ENCODE peak calls at places on chromosomes 5 and 9, in four cellular contexts. F is brain microvascular endothelial cell, C is heart left ventricle, T is endothelial cell of umbilical vein. J is an unnamed sample.

GRCh38 chr9:134192951-134193731 is 28.8 kb upstream of the RNU6ATAC start:
- DNase-seq in T (no peak), C (no peak), F (no peak), J (no peak)

GRCh38 chr5:145804701-145805100 is 30.4 kb downstream of the PRELID2 start:
- DNase-seq in T (no peak), F (no peak), C (no peak), J (no peak)

GRCh38 chr9:127832248-127832647 is 22.2 kb downstream of the ENG start:
- DNase-seq in F (no peak), T (no peak), C (no peak), J (no peak)

GRCh38 chr9:137089232-137089947 is 2.6 kb downstream of the MAN1B1 start:
- DNase-seq in F (no peak), C (no peak), T (no peak), J (no peak)

GRCh38 chr9:113456235-113456634 is 7.3 kb upstream of the RGS3 start:
- DNase-seq in C (no peak), F (no peak), T (no peak), J (no peak)

GRCh38 chr5:86929123-86929766 is 311.5 kb downstream of the COX7C start:
- DNase-seq in F (no peak), T (no peak), C (no peak), J (no peak)

GRCh38 chr5:108079754-108080153 is 302.1 kb downstream of the FBXL17 start:
- DNase-seq in T (no peak), C (no peak), F (no peak), J (no peak)

GRCh38 chr9:17810293-17810692 is 231.4 kb downstream of the SH3GL2 start:
- DNase-seq in C (no peak), T (no peak), F (no peak), J (no peak)

GRCh38 chr5:125551246-125551645 is 804.8 kb upstream of the ZNF608 start:
- DNase-seq in C (no peak), F (no peak), T (no peak), J (no peak)

GRCh38 chr9:87350915-87351314 is 146.8 kb upstream of the DAPK1 start:
- DNase-seq in C (no peak), F (peak; percentile 60), T (no peak), J (no peak)

GRCh38 chr9:86099695-86100364 is 472 bp upstream of the GOLM1 start:
- DNase-seq in T (peak; percentile 50), F (peak; percentile 63), C (peak; percentile 28), J (no peak)

GRCh38 chr5:34699155-34700077 is 43.3 kb downstream of the RAI14 start:
- DNase-seq in T (no peak), C (no peak), F (no peak), J (no peak)

GRCh38 chr5:122401991-122402710 is 90.1 kb downstream of the SNCAIP start:
- DNase-seq in F (no peak), T (no peak), C (no peak), J (no peak)

GRCh38 chr9:98881836-98882568 is 61.7 kb upstream of the COL15A1 start:
- DNase-seq in T (no peak), C (no peak), F (no peak), J (no peak)

GRCh38 chr5:72378636-72379289 is 58.6 kb downstream of the PTCD2 start:
- DNase-seq in C (no peak), T (peak; percentile 96), F (peak; percentile 82), J (no peak)

GRCh38 chr9:114929166-114929565 is 1.2 kb downstream of the TNFSF8 start:
- DNase-seq in C (no peak), F (no peak), T (no peak), J (no peak)

GRCh38 chr5:33576726-33577620 is 136.2 kb downstream of the TARS1 start:
- DNase-seq in F (no peak), C (peak; percentile 23), T (no peak), J (no peak)

GRCh38 chr5:2889946-2890475 is 138.5 kb upstream of the IRX2 start:
- DNase-seq in F (no peak), C (no peak), T (no peak), J (no peak)

DNA sequence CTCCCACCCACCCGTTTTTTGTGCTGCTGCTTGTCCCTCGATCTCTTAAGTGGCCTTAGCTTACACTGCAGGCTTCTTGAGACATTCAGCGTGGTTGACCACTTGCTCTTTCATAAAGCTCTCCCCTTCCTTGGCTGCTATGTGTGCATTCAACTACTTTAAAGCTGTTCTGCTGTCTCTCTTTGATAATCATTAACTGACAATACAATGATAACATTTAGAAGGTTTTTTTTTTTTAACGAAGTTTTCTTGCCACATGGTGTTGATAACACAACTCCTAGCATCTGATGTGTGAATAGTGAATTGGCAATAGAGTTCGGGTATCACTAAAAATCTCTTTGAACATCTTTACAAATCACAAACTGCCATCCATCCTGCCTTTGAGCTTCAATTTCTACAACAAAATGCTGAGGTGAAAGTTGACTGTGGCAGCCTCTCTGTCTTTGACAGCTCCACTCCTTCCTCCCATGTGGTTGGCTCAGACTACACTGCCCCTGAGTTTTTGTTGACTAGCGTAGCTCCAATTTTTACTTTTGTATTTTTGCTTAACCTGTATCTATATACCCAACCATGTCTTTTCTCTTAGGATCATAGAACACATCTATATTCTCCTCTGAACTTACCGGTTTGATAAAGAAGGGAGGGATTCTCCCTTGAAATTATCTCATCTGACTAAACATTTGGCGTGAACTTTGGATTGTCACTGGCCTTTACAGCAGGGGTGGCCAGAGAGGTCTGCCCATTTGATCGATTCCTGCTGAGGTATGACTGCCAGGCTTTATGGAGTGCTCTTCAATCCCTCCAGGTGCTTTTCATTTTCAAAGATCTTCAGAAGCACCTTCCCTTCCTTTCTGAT is 409.4 kb upstream of the CD180 start:
- DNase-seq in F (no peak), T (no peak), C (no peak), J (no peak)
- H3K4me3 ChIP-seq in F (no peak overlapping the region), T (no peak overlapping the region), C (no peak overlapping the region), J (no peak overlapping the region)

GRCh38 chr9:16579872-16580432 is 290.5 kb downstream of the BNC2 start:
- DNase-seq in T (no peak), C (no peak), F (no peak), J (no peak)

GRCh38 chr9:16571127-16571848 is 299.2 kb downstream of the BNC2 start:
- DNase-seq in F (no peak), C (no peak), T (no peak), J (no peak)

GRCh38 chr9:16575142-16575877 is 295.2 kb downstream of the BNC2 start:
- DNase-seq in F (no peak), T (peak; percentile 17), C (no peak), J (no peak)

GRCh38 chr9:16572005-16572727 is 298.3 kb downstream of the BNC2 start:
- DNase-seq in F (no peak), C (no peak), T (no peak), J (no peak)

DNA sequence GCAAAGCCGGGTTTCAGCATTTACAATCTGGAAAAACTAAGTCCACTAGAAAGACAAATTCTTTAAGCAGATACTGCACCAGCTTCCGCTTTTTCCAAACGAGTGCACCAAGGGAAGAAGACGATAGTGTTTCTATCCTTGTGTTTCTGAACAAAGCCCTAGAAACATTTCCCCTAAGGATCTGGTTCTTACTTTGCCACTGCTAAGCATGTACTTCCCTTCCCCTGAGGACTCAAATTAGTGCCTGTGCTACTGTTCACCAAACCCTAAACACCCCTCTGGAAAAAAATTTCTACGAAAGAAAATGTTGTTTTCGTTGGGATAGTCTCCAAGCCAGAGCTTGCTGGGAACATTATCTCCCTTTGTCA is 294.6 kb downstream of the BNC2 start:
- DNase-seq in C (no peak), F (no peak), T (no peak), J (no peak)
- TF ChIP-seq CTCF in C (no peak), F (no peak), T (no peak), J (no peak)

GRCh38 chr5:141611289-141611688 is 7.5 kb downstream of the DIAPH1 start:
- DNase-seq in C (no peak), T (no peak), F (no peak), J (no peak)

GRCh38 chr5:141608557-141608956 is 10.2 kb downstream of the DIAPH1 start:
- DNase-seq in C (no peak), F (no peak), T (no peak), J (no peak)

GRCh38 chr5:141605523-141606277 is 13.1 kb downstream of the DIAPH1 start:
- DNase-seq in F (peak; percentile 92), T (peak; percentile 88), C (peak; percentile 63), J (peak; percentile 89)

GRCh38 chr5:141609044-141609443 is 9.8 kb downstream of the DIAPH1 start:
- DNase-seq in F (no peak), T (no peak), C (no peak), J (no peak)

GRCh38 chr5:141608046-141608445 is 10.8 kb downstream of the DIAPH1 start:
- DNase-seq in F (no peak), T (no peak), C (no peak), J (no peak)
- H3K4me3 ChIP-seq in F (no peak overlapping the region), T (no peak overlapping the region), C (no peak overlapping the region), J (no peak overlapping the region)

DNA sequence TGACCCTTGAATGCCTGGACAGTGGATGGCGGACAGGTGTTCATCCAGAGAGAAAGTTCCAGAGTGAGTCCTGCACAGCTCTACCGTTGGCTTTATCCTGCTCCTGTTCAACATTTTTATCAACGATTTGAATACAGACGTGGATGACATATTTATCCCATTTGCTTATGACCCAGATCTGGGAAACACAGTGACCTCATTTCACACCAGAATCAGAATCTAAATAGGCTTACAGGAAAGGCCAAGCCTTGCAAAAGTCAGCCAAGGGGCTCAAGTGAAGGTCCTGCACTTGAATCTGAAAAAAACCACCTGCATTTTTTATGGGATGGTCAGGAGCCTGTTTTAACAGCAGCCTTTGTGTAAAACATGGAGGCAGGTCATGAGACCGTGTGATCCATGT is 18.4 kb downstream of the PDZD2 start:
- DNase-seq in T (no peak), C (no peak), F (no peak), J (no peak)
- TF ChIP-seq CTCF in T (no peak), C (no peak), F (no peak), J (no peak)

GRCh38 chr9:111886983-111887718 is 9.5 kb upstream of the UGCG start:
- DNase-seq in T (no peak), C (no peak), F (no peak), J (no peak)
- H3K4me3 ChIP-seq in T (no peak overlapping the region), C (no peak overlapping the region), F (no peak overlapping the region), J (no peak overlapping the region)

GRCh38 chr5:113205323-113205722 is 228.7 kb downstream of the DCP2 start:
- DNase-seq in T (no peak), F (no peak), C (no peak), J (no peak)

GRCh38 chr5:113204525-113205161 is 228.0 kb downstream of the DCP2 start:
- DNase-seq in C (no peak), F (peak; percentile 20), T (no peak), J (no peak)

GRCh38 chr5:113201715-113202114 is 225.1 kb downstream of the DCP2 start:
- DNase-seq in T (peak; percentile 33), C (no peak), F (no peak), J (no peak)

GRCh38 chr5:113202904-113203716 is 226.5 kb downstream of the DCP2 start:
- DNase-seq in F (peak; percentile 94), T (peak; percentile 42), C (peak; percentile 78), J (no peak)

DNA sequence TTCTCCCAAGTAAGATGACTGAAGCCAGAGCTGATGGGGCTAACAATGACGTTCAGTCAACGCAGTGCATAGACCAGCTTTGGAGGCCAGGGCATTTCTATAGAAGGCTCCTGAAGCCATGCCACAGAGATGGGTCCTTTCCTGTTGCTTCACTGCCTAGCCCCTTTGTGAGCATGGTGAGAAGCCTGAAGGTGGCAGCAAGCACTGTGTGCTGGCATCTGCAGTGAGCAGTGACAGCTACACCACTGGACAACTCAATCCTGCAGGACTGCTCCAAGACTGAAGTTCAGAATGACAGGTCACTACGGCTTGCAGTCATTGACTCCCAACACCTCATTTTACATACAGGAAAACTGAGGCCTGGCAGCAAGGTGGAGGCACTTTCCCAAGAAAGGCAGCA is 229.0 kb downstream of the TSSK1B start:
- DNase-seq in F (no peak), T (peak; percentile 25), C (no peak), J (no peak)
- TF ChIP-seq CTCF in F (peak; percentile 31), T (no peak), C (peak; percentile 29), J (no peak)